ENCODE peak calls at places on chromosomes 1 and 21, in eight cellular contexts. X is esophagus muscularis mucosa; D is HepG2; C is IMR-90; I is CD8-positive, alpha-beta memory T cell; T is uterus; E is aorta; H is heart right ventricle. P is an unnamed sample.

GRCh38 chr21:36747114-36747814 is 48.3 kb downstream of the SIM2 start:
- DNase-seq in X (no peak), D (no peak), C (no peak), I (no peak), T (no peak), E (no peak), H (no peak), P (no peak)

GRCh38 chr1:119136401-119136800 is 4.1 kb downstream of the WARS2 start:
- DNase-seq in X (no peak), D (no peak), C (peak; percentile 54), I (no peak), T (no peak), E (no peak), H (no peak), P (no peak)

GRCh38 chr1:5915587-5916571 is 76.3 kb downstream of the NPHP4 start:
- DNase-seq in X (no peak), D (peak; percentile 30), C (peak; percentile 65), I (no peak), T (no peak), E (no peak), H (no peak), P (peak; percentile 15)

GRCh38 chr1:32465541-32466002 is 700 bp downstream of the ZBTB8B start:
- DNase-seq in X (no peak), D (no peak), C (no peak), I (no peak), T (no peak), E (no peak), H (no peak), P (no peak)

GRCh38 chr21:44739316-44739715 is 27.9 kb upstream of the TSPEAR start:
- DNase-seq in X (no peak), D (no peak), C (no peak), I (no peak), T (no peak), E (no peak), H (no peak), P (no peak)

GRCh38 chr1:151535326-151536271 is 4.5 kb upstream of the TUFT1 start:
- DNase-seq in X (no peak), D (no peak), C (peak; percentile 50), I (no peak), T (no peak), E (no peak), H (no peak), P (no peak)

GRCh38 chr1:6126521-6127067 is 53.5 kb downstream of the CHD5 start:
- DNase-seq in X (no peak), D (peak; percentile 33), C (no peak), I (no peak), T (no peak), E (peak; percentile 24), H (no peak), P (no peak)

GRCh38 chr1:233364695-233365539 is 37.4 kb downstream of the MAP3K21 start:
- DNase-seq in X (no peak), D (no peak), C (peak; percentile 23), I (no peak), T (no peak), E (no peak), H (no peak), P (no peak)

DNA sequence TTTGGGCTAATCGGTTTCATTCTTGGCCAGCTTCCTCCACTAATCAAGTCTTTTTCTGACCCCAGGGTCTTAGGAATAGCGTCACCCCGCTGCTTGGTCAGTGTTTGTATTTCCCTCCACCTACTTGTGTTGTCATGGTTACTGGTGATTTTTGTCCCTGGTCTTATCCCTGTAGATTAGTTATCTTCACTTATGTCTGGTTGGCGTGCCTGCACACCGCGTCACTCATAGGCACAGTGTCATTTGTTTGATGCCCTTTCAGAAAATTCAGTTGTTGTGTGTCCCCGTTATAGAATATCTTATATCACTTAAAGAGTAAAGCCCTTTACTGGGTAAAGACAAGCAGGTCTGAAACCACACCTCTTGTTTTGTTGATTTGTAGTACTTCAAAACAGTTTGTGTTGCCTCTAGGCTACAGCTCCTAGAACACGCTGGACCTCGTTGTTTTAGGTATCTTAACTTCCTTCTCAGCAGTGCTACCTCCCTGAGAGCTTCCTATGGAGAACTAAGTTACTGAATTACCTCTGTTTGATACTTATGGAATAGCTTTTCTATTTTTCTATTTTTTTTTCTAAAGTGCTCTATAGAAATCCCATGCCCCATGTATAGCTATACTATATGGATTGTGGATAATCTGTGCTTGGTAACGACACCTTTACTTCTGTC is 897 bp downstream of the PPP1R12B start:
- DNase-seq in X (no peak), D (peak; percentile 43), C (peak; percentile 78), I (peak; percentile 18), T (no peak), E (no peak), H (peak; percentile 48), P (peak; percentile 16)
- H3K4me3 ChIP-seq in X (peak overlapping the region; percentile 83), D (peak overlapping the region; percentile 88), C (peak overlapping the region; percentile 74), I (peak overlapping the region; percentile 87), T (peak overlapping the region; percentile 63), E (peak overlapping the region; percentile 80), H (peak overlapping the region; percentile 97), P (peak overlapping the region; percentile 82)

GRCh38 chr1:64473367-64473766 is 3.4 kb downstream of the CACHD1 start:
- DNase-seq in X (peak; percentile 37), D (no peak), C (no peak), I (no peak), T (no peak), E (no peak), H (no peak), P (no peak)

GRCh38 chr1:64472805-64473204 is 2.9 kb downstream of the CACHD1 start:
- DNase-seq in X (peak; percentile 77), D (no peak), C (no peak), I (no peak), T (no peak), E (no peak), H (no peak), P (no peak)

GRCh38 chr1:64476251-64476952 is 6.5 kb downstream of the CACHD1 start:
- DNase-seq in X (no peak), D (no peak), C (peak; percentile 87), I (no peak), T (peak; percentile 48), E (no peak), H (peak; percentile 56), P (no peak)

GRCh38 chr1:64474133-64474532 is 4.2 kb downstream of the CACHD1 start:
- DNase-seq in X (peak; percentile 62), D (no peak), C (no peak), I (no peak), T (no peak), E (no peak), H (no peak), P (no peak)

GRCh38 chr1:64474639-64475038 is 4.7 kb downstream of the CACHD1 start:
- DNase-seq in X (peak; percentile 91), D (no peak), C (no peak), I (no peak), T (peak; percentile 32), E (peak; percentile 70), H (peak; percentile 38), P (no peak)
- H3K4me1 ChIP-seq in X (peaks cover 32% of the 10 kb centered on the region), D (no peaks in the 10 kb centered on the region), C (peaks cover 4% of the 10 kb centered on the region), I (no peaks in the 10 kb centered on the region), T (no peaks in the 10 kb centered on the region), E (peaks cover 7% of the 10 kb centered on the region), H (peaks cover 53% of the 10 kb centered on the region), P (peaks cover 8% of the 10 kb centered on the region)

GRCh38 chr1:230682274-230682673 is 31.6 kb downstream of the AGT start:
- DNase-seq in X (no peak), D (no peak), C (no peak), I (no peak), T (no peak), E (no peak), H (peak; percentile 38), P (no peak)

GRCh38 chr1:230681599-230681998 is 32.3 kb downstream of the AGT start:
- DNase-seq in X (no peak), D (peak; percentile 77), C (peak; percentile 85), I (no peak), T (no peak), E (no peak), H (no peak), P (no peak)

GRCh38 chr1:230682882-230683610 is 30.9 kb downstream of the AGT start:
- DNase-seq in X (no peak), D (no peak), C (peak; percentile 86), I (no peak), T (no peak), E (no peak), H (no peak), P (no peak)

GRCh38 chr1:230684998-230685397 is 28.9 kb downstream of the AGT start:
- DNase-seq in X (no peak), D (no peak), C (no peak), I (no peak), T (no peak), E (no peak), H (no peak), P (no peak)

DNA sequence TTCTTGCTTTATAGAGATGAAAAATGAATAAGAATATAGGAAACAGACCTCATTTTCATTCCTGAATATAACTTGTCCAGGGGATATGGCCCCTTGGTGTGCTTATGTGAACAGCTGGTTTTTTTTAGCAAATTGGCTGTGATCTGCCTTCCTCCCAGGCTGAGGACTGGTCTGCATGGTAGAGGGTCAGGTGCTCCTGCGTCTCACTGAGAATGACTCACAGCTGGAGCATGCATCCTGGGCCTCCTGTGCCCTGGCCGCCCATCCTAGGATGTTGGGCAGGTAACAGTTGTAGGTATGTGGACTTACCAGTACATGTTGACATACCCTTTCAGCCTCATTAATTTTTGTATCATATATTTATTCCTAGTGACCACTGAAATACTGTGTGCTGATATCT is 29.8 kb downstream of the AGT start:
- DNase-seq in X (no peak), D (no peak), C (no peak), I (no peak), T (no peak), E (no peak), H (no peak), P (no peak)
- H3K36me3 ChIP-seq in X (peaks cover 33% of the 10 kb centered on the region), D (peaks cover 67% of the 10 kb centered on the region), C (peaks cover 23% of the 10 kb centered on the region), I (peaks cover 68% of the 10 kb centered on the region), T (no peaks in the 10 kb centered on the region), E (peaks cover 14% of the 10 kb centered on the region), H (peaks cover 88% of the 10 kb centered on the region), P (peaks cover 33% of the 10 kb centered on the region)

DNA sequence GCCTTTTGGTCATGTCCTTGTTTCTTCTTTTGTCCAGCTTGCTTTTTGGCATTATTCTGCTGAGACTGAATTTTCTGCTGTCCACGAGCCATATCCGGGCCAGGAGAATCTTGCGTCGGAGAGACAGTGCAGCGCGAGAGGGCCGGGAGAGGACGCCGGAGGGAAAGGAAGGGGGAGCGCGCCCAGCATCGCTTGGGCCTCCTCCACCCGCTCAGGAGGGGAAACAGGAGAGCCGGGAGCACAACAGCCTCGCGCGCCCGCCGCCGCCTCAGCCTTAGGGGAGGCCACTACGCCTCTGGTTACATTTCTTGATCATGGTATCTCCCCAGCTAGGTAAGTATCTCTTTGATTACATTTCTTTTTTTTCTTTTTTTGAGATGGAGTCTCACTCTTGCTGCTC is 7.4 kb upstream of the DEGS1 start:
- DNase-seq in X (no peak), D (no peak), C (peak; percentile 5), I (no peak), T (no peak), E (peak; percentile 58), H (peak; percentile 21), P (no peak)
- H3K4me3 ChIP-seq in X (peak overlapping the region; percentile 36), D (no peak overlapping the region), C (no peak overlapping the region), I (no peak overlapping the region), T (no peak overlapping the region), E (no peak overlapping the region), H (no peak overlapping the region), P (no peak overlapping the region)

DNA sequence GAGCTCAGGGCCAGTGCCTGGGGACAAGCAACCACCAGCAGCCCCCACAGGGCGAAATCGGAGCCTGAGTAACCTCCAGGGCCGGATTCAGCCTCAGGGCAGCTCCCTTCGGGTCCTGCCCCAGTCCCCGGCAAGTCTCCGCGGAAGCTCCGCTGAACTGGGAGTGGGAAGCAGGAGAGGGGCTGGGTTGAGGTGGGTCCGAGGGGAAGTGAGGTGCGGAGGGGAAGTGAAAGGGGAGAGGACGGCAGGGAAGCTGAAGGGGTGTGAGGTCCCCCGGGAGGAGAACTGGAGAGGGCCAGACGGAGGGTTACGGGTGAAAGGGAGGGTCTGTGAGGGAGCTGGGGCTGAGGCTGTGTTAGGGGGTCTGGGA is 560 bp downstream of the PADI2 start:
- DNase-seq in X (no peak), D (no peak), C (no peak), I (no peak), T (no peak), E (no peak), H (no peak), P (no peak)
- H3K4me1 ChIP-seq in X (peaks cover 16% of the 10 kb centered on the region), D (peaks cover 26% of the 10 kb centered on the region), C (peaks cover 15% of the 10 kb centered on the region), I (peaks cover 4% of the 10 kb centered on the region), T (peaks cover 12% of the 10 kb centered on the region), E (no peaks in the 10 kb centered on the region), H (peaks cover 16% of the 10 kb centered on the region), P (peaks cover 7% of the 10 kb centered on the region)

P was measured in naive thymus-derived CD4-positive, alpha-beta T cell.